ENCODE peak calls at places on chromosomes 1 and 21, in ten cellular contexts. P is pancreas; H is CD4-positive, alpha-beta memory T cell; B is body of pancreas; O is psoas muscle; A is fibroblast of lung; I is CD8-positive, alpha-beta T cell; F is left ventricle myocardium inferior; R is suprapubic skin; Y is stomach. S is an unnamed sample. For H3K4me1, the result is how much of the 10 kb centered on the place peaks cover.

GRCh38 chr1:213737398-213738040 is 250.3 kb upstream of the PROX1 start:
- DNase-seq in R (no peak), Y (no peak), P (no peak), I (no peak), F (no peak), B (no peak), A (no peak), H (no peak), O (no peak), S (no peak)

GRCh38 chr21:26153758-26154157 is 16.8 kb downstream of the APP start:
- DNase-seq in H (no peak), B (no peak), Y (no peak), I (no peak), P (no peak), A (peak), O (no peak), F (no peak), R (no peak), S (no peak)

GRCh38 chr1:86848654-86849053 is 65.3 kb downstream of the SELENOF start:
- DNase-seq in H (no peak), A (no peak), F (no peak), B (no peak), P (no peak), R (no peak), I (no peak), O (no peak), Y (no peak), S (no peak)

GRCh38 chr1:33248244-33248643 is 8.0 kb upstream of the ZNF362 start:
- DNase-seq in O (no peak), B (no peak), R (no peak), Y (no peak), P (no peak), H (no peak), I (no peak), A (no peak), F (no peak), S (no peak)

GRCh38 chr21:32412162-32412997 is at the start of gene EVA1C:
- DNase-seq in O (peak), F (peak), P (peak), R (peak), I (peak), H (peak), B (peak), Y (peak), A (peak), S (peak)

GRCh38 chr1:110050602-110051261 is 16.3 kb downstream of the STRIP1 start:
- DNase-seq in H (no peak), I (no peak), P (no peak), B (no peak), Y (no peak), A (no peak), R (no peak), O (peak), F (no peak), S (no peak)

GRCh38 chr1:211326528-211327340 is at the start of gene TRAF5:
- DNase-seq in A (peak), H (peak), Y (peak), I (peak), B (peak), R (no peak), P (peak), F (peak), O (peak), S (peak)

GRCh38 chr1:87134061-87134460 is 194.6 kb upstream of the LMO4 start:
- DNase-seq in R (no peak), Y (no peak), A (peak), B (no peak), P (no peak), H (no peak), F (no peak), I (no peak), O (no peak), S (no peak)

GRCh38 chr1:113456967-113457366 is 66.7 kb downstream of the MAGI3 start:
- DNase-seq in R (no peak), Y (peak), O (no peak), B (peak), F (no peak), P (no peak), I (no peak), H (no peak), A (peak), S (peak)

GRCh38 chr21:38669186-38669585 is 136.5 kb upstream of the ETS2 start:
- DNase-seq in P (no peak), R (no peak), Y (no peak), F (no peak), H (no peak), I (no peak), O (no peak), B (no peak), A (peak), S (no peak)

GRCh38 chr1:162988869-162989268 is 80.3 kb upstream of the RGS4 start:
- DNase-seq in A (no peak), F (no peak), O (no peak), R (no peak), H (no peak), B (no peak), I (no peak), Y (no peak), P (no peak), S (no peak)

GRCh38 chr1:228827026-228827425 is 91.7 kb downstream of the RHOU start:
- DNase-seq in I (no peak), R (no peak), A (no peak), P (no peak), H (no peak), Y (no peak), B (no peak), O (no peak), F (no peak), S (no peak)

GRCh38 chr1:231778009-231778719 is 151.6 kb downstream of the DISC1 start:
- DNase-seq in Y (no peak), H (no peak), R (no peak), I (no peak), P (no peak), O (peak), A (peak), B (no peak), F (peak), S (peak)

GRCh38 chr1:63693956-63694607 is 79.7 kb upstream of the ROR1 start:
- DNase-seq in H (no peak), A (peak), F (no peak), Y (no peak), P (no peak), R (no peak), I (no peak), O (no peak), B (no peak), S (no peak)

GRCh38 chr1:190679032-190679431 is 201.4 kb upstream of the BRINP3 start:
- DNase-seq in F (no peak), H (no peak), I (no peak), A (peak), O (no peak), P (no peak), R (no peak), B (no peak), Y (no peak), S (no peak)

GRCh38 chr1:37394574-37395464 is 79.6 kb upstream of the ZC3H12A start:
- DNase-seq in H (no peak), I (no peak), O (no peak), R (no peak), F (no peak), B (no peak), A (no peak), P (no peak), Y (no peak), S (no peak)

GRCh38 chr21:42421018-42421793 is 17.5 kb downstream of the UBASH3A start:
- DNase-seq in F (no peak), O (no peak), H (no peak), A (no peak), P (no peak), Y (no peak), R (no peak), I (no peak), B (no peak), S (no peak)

GRCh38 chr21:27511241-27511640 is 544.4 kb upstream of the ADAMTS5 start:
- DNase-seq in P (no peak), O (no peak), R (no peak), A (no peak), Y (no peak), H (no peak), B (no peak), F (no peak), I (no peak), S (no peak)

GRCh38 chr1:119141020-119141424 is 569 bp upstream of the WARS2 start:
- DNase-seq in O (no peak), F (peak), A (no peak), R (no peak), P (peak), I (peak), B (peak), Y (no peak), H (peak), S (peak)

GRCh38 chr1:235067396-235068154 is 61.1 kb downstream of the TOMM20 start:
- DNase-seq in R (peak), H (no peak), B (peak), F (peak), O (peak), A (peak), P (peak), I (no peak), Y (peak), S (peak)

DNA sequence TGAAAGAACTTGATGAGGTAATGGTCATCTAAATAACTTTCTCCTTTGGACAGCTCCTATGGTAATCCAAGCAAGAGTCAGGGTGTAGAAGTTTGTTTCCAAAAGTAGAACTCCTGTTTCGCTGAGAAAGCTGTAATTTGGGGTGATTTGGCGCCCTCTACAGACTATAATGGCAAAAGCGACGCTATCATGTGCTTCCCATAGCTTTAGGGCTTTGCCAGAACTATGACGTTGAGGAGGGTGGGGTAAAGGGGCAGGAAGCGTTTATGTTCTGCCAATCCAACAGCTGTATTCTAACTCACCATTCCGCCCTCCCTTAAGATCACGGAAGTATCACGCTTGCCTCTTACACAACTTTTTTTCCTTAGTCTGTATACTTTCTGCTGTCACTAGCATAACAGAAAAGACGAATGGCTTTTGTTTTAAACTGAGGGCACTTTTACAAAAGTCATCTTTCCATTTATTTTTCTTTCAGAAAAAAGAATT is at the start of gene FMO4:
- DNase-seq in F (peak), R (peak), P (no peak), Y (peak), I (peak), B (peak), O (peak), H (peak), A (peak), S (peak)
- H3K4me3 ChIP-seq in F (peak), R (peak), P (peak), Y (peak), I (peak), B (no peak), O (peak), H (no peak), A (peak), S (peak)

GRCh38 chr1:169692766-169693460 is 18.5 kb downstream of the SELL start:
- DNase-seq in A (no peak), I (peak), P (no peak), R (no peak), H (peak), O (no peak), F (no peak), B (no peak), Y (no peak), S (no peak)
- H3K4me1 ChIP-seq in A (under half), I (half or more), P (under half), R (under half), H (half or more), O (under half), F (under half), B (under half), Y (under half), S (under half)

GRCh38 chr1:158289722-158290570 is at the start of gene CD1C:
- DNase-seq in I (no peak), B (no peak), R (no peak), A (no peak), P (no peak), F (no peak), Y (no peak), O (no peak), H (no peak), S (no peak)

GRCh38 chr1:158286487-158286886 is 3.2 kb upstream of the CD1C start:
- DNase-seq in O (no peak), Y (no peak), F (no peak), P (no peak), A (no peak), I (no peak), H (no peak), R (no peak), B (no peak), S (no peak)

GRCh38 chr1:158283965-158284364 is 5.8 kb upstream of the CD1C start:
- DNase-seq in I (no peak), O (no peak), H (no peak), P (no peak), A (no peak), R (no peak), B (no peak), F (no peak), Y (no peak), S (no peak)

GRCh38 chr1:158286966-158287365 is 2.8 kb upstream of the CD1C start:
- DNase-seq in F (no peak), A (no peak), O (no peak), I (no peak), B (no peak), Y (no peak), H (no peak), P (no peak), R (no peak), S (no peak)

DNA sequence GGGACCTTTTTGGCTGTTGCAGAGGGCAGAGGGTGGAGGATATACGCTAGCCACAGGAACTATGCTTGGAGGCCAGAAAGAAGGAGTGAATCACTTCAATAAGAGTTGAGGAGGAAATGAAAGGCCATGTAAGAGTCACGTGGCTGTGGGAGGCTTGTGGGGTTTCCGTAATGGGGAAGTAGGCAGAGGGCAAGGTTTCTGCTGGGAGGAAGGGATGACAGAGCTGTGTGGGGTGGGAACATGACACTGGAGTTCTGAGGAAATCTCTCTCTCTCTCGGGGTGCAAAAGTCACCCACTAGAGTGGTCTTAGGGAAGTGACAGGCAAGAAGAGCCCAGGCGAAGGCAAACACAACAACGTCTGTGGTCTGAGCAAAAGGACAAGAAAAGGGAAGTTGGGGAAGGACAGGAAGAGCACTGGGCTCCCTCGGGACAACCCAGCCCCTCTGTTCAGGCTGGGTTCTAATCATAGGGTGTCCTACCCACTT is 3.9 kb upstream of the CD1C start:
- DNase-seq in O (peak), A (no peak), F (peak), P (no peak), R (peak), B (no peak), Y (peak), H (no peak), I (no peak), S (peak)
- H3K4me3 ChIP-seq in O (no peak), A (no peak), F (no peak), P (no peak), R (no peak), B (no peak), Y (no peak), H (no peak), I (no peak), S (no peak)

GRCh38 chr1:193590102-193590501 is 403.7 kb upstream of the B3GALT2 start:
- DNase-seq in A (no peak), B (no peak), O (no peak), P (no peak), I (no peak), F (no peak), Y (no peak), H (no peak), R (no peak), S (no peak)

GRCh38 chr1:193589597-193590040 is 403.2 kb upstream of the B3GALT2 start:
- DNase-seq in B (no peak), H (no peak), O (no peak), R (no peak), F (no peak), I (no peak), P (no peak), Y (no peak), A (peak), S (no peak)

GRCh38 chr1:193581338-193581737 is 394.9 kb upstream of the B3GALT2 start:
- DNase-seq in I (no peak), R (no peak), P (no peak), O (no peak), H (no peak), F (peak), B (no peak), Y (no peak), A (no peak), S (no peak)

GRCh38 chr1:193580419-193580818 is 394.0 kb upstream of the B3GALT2 start:
- DNase-seq in B (no peak), P (no peak), A (no peak), I (no peak), O (no peak), H (no peak), Y (no peak), R (no peak), F (no peak), S (no peak)

GRCh38 chr1:193584840-193585239 is 398.4 kb upstream of the B3GALT2 start:
- DNase-seq in B (no peak), P (no peak), R (no peak), O (no peak), F (no peak), Y (no peak), H (no peak), A (no peak), I (no peak), S (no peak)
- H3K4me1 ChIP-seq in B (under half), P (under half), R (under half), O (under half), F (under half), Y (under half), H (under half), A (under half), I (under half), S (under half)

GRCh38 chr1:55050283-55050682 is 10.9 kb downstream of the PCSK9 start:
- DNase-seq in H (no peak), F (no peak), I (no peak), A (peak), Y (no peak), O (no peak), B (no peak), R (peak), P (no peak), S (no peak)

GRCh38 chr1:55051169-55051568 is 11.8 kb downstream of the PCSK9 start:
- DNase-seq in A (no peak), B (no peak), H (no peak), F (no peak), Y (no peak), I (no peak), P (no peak), R (no peak), O (no peak), S (no peak)

GRCh38 chr1:55049914-55050278 is 10.5 kb downstream of the PCSK9 start:
- DNase-seq in F (peak), A (peak), H (no peak), Y (no peak), I (no peak), R (no peak), O (no peak), B (no peak), P (no peak), S (no peak)

GRCh38 chr1:55048453-55049270 is 9.3 kb downstream of the PCSK9 start:
- DNase-seq in Y (no peak), O (no peak), A (no peak), B (no peak), F (no peak), I (no peak), H (no peak), P (no peak), R (no peak), S (no peak)

DNA sequence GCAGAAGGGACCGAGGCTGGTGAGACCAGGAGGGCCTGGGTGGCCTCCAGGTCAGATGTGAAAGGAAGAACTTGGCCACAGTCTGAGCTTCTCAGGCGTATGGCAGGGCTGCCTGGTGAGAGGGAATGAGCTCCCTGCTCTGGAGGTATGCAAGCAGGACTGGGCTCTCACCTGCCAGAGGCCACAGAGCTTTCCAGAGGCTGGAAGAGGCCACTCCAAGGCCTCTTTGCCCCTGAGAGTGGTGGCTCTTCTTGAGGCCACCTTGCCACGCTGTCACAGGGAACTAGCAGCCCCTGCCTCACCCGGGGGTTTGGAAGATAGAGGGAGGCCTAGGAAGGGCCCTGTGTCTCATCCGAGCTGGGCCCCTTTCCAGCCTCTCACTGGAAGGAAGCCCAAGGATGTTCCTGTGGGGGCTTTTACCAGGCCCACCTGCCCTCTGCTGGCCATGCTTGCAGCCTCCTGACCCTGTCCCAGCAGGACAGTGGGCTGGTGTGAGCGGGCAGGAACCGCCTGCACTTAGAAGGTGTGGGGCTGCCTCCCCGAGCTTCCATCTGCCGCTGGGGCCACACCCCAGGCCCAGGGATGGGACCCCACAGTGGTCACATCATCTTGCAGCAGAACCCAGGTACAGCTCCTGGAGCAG is 10.0 kb downstream of the PCSK9 start:
- DNase-seq in A (no peak), P (no peak), I (no peak), B (no peak), Y (no peak), H (no peak), R (peak), F (no peak), O (no peak), S (no peak)
- H3K4me3 ChIP-seq in A (no peak), P (no peak), I (no peak), B (no peak), Y (no peak), H (no peak), R (no peak), F (no peak), O (no peak), S (no peak)

DNA sequence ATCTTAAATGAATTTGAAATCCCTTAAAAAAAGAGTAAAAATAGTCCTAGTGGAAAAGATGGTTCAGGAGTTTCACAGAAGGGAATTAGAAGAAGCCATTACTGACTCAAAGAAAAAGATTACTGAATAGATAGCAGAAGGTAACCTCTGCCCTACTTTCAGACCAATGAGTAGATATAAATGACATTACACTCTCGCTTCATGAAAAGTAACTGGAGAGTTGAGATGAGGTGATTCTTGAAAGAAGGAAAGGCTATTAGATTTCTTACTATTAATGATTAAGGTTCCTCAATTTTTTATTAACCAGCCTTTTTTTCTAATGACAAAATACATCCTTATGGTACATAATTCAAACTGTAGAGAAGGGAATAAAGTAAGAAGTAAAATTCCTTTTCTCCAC is 28.3 kb downstream of the CCN1 start:
- DNase-seq in A (no peak), O (no peak), I (no peak), F (no peak), B (no peak), Y (no peak), P (no peak), H (no peak), R (no peak), S (no peak)
- H3K4me1 ChIP-seq in A (under half), O (under half), I (under half), F (under half), B (under half), Y (under half), P (under half), H (under half), R (under half), S (under half)

GRCh38 chr1:27886744-27887143 is 14.4 kb downstream of the THEMIS2 start:
- DNase-seq in O (no peak), I (no peak), F (no peak), A (no peak), H (no peak), Y (no peak), P (no peak), R (no peak), B (no peak), S (no peak)

GRCh38 chr1:27884182-27884954 is 12.0 kb downstream of the THEMIS2 start:
- DNase-seq in P (peak), I (no peak), F (no peak), R (no peak), H (no peak), Y (no peak), A (no peak), O (no peak), B (no peak), S (no peak)

GRCh38 chr1:27885114-27885528 is 12.8 kb downstream of the THEMIS2 start:
- DNase-seq in O (no peak), I (no peak), A (no peak), F (peak), H (no peak), R (no peak), B (no peak), P (peak), Y (no peak), S (no peak)

GRCh38 chr1:27886353-27886679 is 14.0 kb downstream of the THEMIS2 start:
- DNase-seq in F (no peak), O (no peak), R (no peak), B (no peak), P (peak), A (no peak), I (no peak), Y (no peak), H (no peak), S (no peak)

GRCh38 chr1:27885620-27886352 is 13.4 kb downstream of the THEMIS2 start:
- DNase-seq in Y (no peak), R (no peak), F (no peak), A (no peak), I (no peak), B (no peak), P (no peak), O (no peak), H (no peak), S (no peak)
- H3K4me3 ChIP-seq in Y (no peak), R (no peak), F (no peak), A (no peak), I (no peak), B (no peak), P (no peak), O (no peak), H (no peak), S (no peak)

GRCh38 chr1:54483875-54484437 is 64.1 kb upstream of the ACOT11 start:
- DNase-seq in A (no peak), F (no peak), I (no peak), Y (no peak), R (no peak), B (no peak), O (no peak), H (no peak), P (no peak), S (no peak)
- H3K4me1 ChIP-seq in A (under half), F (under half), I (half or more), Y (under half), R (under half), B (under half), O (under half), H (half or more), P (under half), S (under half)

S was measured in gastrocnemius medialis.